ENCODE peak calls at places on chromosome 22, in five cellular contexts. One of them, this sample, is unnamed.

GRCh38 chr22:30928401-30928800 is 40.2 kb downstream of the MORC2 start:
- DNase-seq in stimulated activated CD8-positive, alpha-beta memory T cell treated with anti-CD3 and anti-CD28 coated beads, Interleukin-7, amount 100 ng/mL, for 1 hour: no peak
- DNase-seq in activated naive CD4-positive, alpha-beta T cell treated with anti-CD3 and anti-CD28 coated beads for 36 hours: no peak
- DNase-seq in body of pancreas: no peak
- DNase-seq in amygdala: no peak
- DNase-seq in this sample: no peak

GRCh38 chr22:18983120-18983651 is 47.1 kb upstream of the PRODH start:
- DNase-seq in stimulated activated CD8-positive, alpha-beta memory T cell treated with anti-CD3 and anti-CD28 coated beads, Interleukin-7, amount 100 ng/mL, for 1 hour: no peak
- DNase-seq in activated naive CD4-positive, alpha-beta T cell treated with anti-CD3 and anti-CD28 coated beads for 36 hours: no peak
- DNase-seq in body of pancreas: no peak
- DNase-seq in amygdala: no peak
- DNase-seq in this sample: no peak

GRCh38 chr22:41848468-41848867 is 15.6 kb downstream of the SREBF2 start:
- DNase-seq in stimulated activated CD8-positive, alpha-beta memory T cell treated with anti-CD3 and anti-CD28 coated beads, Interleukin-7, amount 100 ng/mL, for 1 hour: no peak
- DNase-seq in activated naive CD4-positive, alpha-beta T cell treated with anti-CD3 and anti-CD28 coated beads for 36 hours: no peak
- DNase-seq in body of pancreas: no peak
- DNase-seq in amygdala: no peak
- DNase-seq in this sample: no peak

GRCh38 chr22:45077286-45077685 is 67.5 kb upstream of the PHF21B start:
- DNase-seq in stimulated activated CD8-positive, alpha-beta memory T cell treated with anti-CD3 and anti-CD28 coated beads, Interleukin-7, amount 100 ng/mL, for 1 hour: no peak
- DNase-seq in activated naive CD4-positive, alpha-beta T cell treated with anti-CD3 and anti-CD28 coated beads for 36 hours: no peak
- DNase-seq in body of pancreas: no peak
- DNase-seq in amygdala: no peak
- DNase-seq in this sample: no peak

GRCh38 chr22:30240541-30241417 is 5.8 kb downstream of the LIF start:
- DNase-seq in stimulated activated CD8-positive, alpha-beta memory T cell treated with anti-CD3 and anti-CD28 coated beads, Interleukin-7, amount 100 ng/mL, for 1 hour: no peak
- DNase-seq in activated naive CD4-positive, alpha-beta T cell treated with anti-CD3 and anti-CD28 coated beads for 36 hours: no peak
- DNase-seq in body of pancreas: no peak
- DNase-seq in amygdala: no peak
- DNase-seq in this sample: no peak

GRCh38 chr22:48053973-48054372 is 1291.5 kb downstream of the TBC1D22A start:
- DNase-seq in stimulated activated CD8-positive, alpha-beta memory T cell treated with anti-CD3 and anti-CD28 coated beads, Interleukin-7, amount 100 ng/mL, for 1 hour: no peak
- DNase-seq in activated naive CD4-positive, alpha-beta T cell treated with anti-CD3 and anti-CD28 coated beads for 36 hours: no peak
- DNase-seq in body of pancreas: no peak
- DNase-seq in amygdala: no peak
- DNase-seq in this sample: no peak

GRCh38 chr22:47042116-47042825 is 279.8 kb downstream of the TBC1D22A start:
- DNase-seq in stimulated activated CD8-positive, alpha-beta memory T cell treated with anti-CD3 and anti-CD28 coated beads, Interleukin-7, amount 100 ng/mL, for 1 hour: no peak
- DNase-seq in activated naive CD4-positive, alpha-beta T cell treated with anti-CD3 and anti-CD28 coated beads for 36 hours: no peak
- DNase-seq in body of pancreas: no peak
- DNase-seq in amygdala: no peak
- DNase-seq in this sample: no peak

GRCh38 chr22:20957691-20958440 is 9.2 kb upstream of the AIFM3 start:
- DNase-seq in stimulated activated CD8-positive, alpha-beta memory T cell treated with anti-CD3 and anti-CD28 coated beads, Interleukin-7, amount 100 ng/mL, for 1 hour: no peak
- DNase-seq in activated naive CD4-positive, alpha-beta T cell treated with anti-CD3 and anti-CD28 coated beads for 36 hours: no peak
- DNase-seq in body of pancreas: peak; percentile 51
- DNase-seq in amygdala: no peak
- DNase-seq in this sample: no peak

GRCh38 chr22:45469573-45470383 is 32.9 kb upstream of the FBLN1 start:
- DNase-seq in stimulated activated CD8-positive, alpha-beta memory T cell treated with anti-CD3 and anti-CD28 coated beads, Interleukin-7, amount 100 ng/mL, for 1 hour: no peak
- DNase-seq in activated naive CD4-positive, alpha-beta T cell treated with anti-CD3 and anti-CD28 coated beads for 36 hours: no peak
- DNase-seq in body of pancreas: no peak
- DNase-seq in amygdala: no peak
- DNase-seq in this sample: no peak

GRCh38 chr22:46894081-46894671 is 131.7 kb downstream of the TBC1D22A start:
- DNase-seq in stimulated activated CD8-positive, alpha-beta memory T cell treated with anti-CD3 and anti-CD28 coated beads, Interleukin-7, amount 100 ng/mL, for 1 hour: no peak
- DNase-seq in activated naive CD4-positive, alpha-beta T cell treated with anti-CD3 and anti-CD28 coated beads for 36 hours: no peak
- DNase-seq in body of pancreas: no peak
- DNase-seq in amygdala: no peak
- DNase-seq in this sample: no peak

GRCh38 chr22:22945195-22945594 is 57.6 kb downstream of the IGLL5 start:
- DNase-seq in stimulated activated CD8-positive, alpha-beta memory T cell treated with anti-CD3 and anti-CD28 coated beads, Interleukin-7, amount 100 ng/mL, for 1 hour: no peak
- DNase-seq in activated naive CD4-positive, alpha-beta T cell treated with anti-CD3 and anti-CD28 coated beads for 36 hours: no peak
- DNase-seq in body of pancreas: no peak
- DNase-seq in amygdala: no peak
- DNase-seq in this sample: no peak

GRCh38 chr22:16783930-16784354 is 41.3 kb downstream of the XKR3 start:
- DNase-seq in stimulated activated CD8-positive, alpha-beta memory T cell treated with anti-CD3 and anti-CD28 coated beads, Interleukin-7, amount 100 ng/mL, for 1 hour: no peak
- DNase-seq in activated naive CD4-positive, alpha-beta T cell treated with anti-CD3 and anti-CD28 coated beads for 36 hours: no peak
- DNase-seq in body of pancreas: no peak
- DNase-seq in amygdala: no peak
- DNase-seq in this sample: no peak

GRCh38 chr22:24553597-24554315 is 1.2 kb downstream of the GUCD1 start:
- DNase-seq in stimulated activated CD8-positive, alpha-beta memory T cell treated with anti-CD3 and anti-CD28 coated beads, Interleukin-7, amount 100 ng/mL, for 1 hour: no peak
- DNase-seq in activated naive CD4-positive, alpha-beta T cell treated with anti-CD3 and anti-CD28 coated beads for 36 hours: no peak
- DNase-seq in body of pancreas: peak; percentile 31
- DNase-seq in amygdala: no peak
- DNase-seq in this sample: no peak

This sample was measured in head of caudate nucleus.